ENCODE peak calls at places on chromosomes 6 and 20, in four cellular contexts. J is IMR-90, D is OCI-LY7, K is neural progenitor cell. L is an unnamed sample.

GRCh38 chr20:37516697-37517370 is 4.2 kb upstream of the NNAT start:
- DNase-seq in J (peak), D (no peak), K (no peak), L (no peak)

GRCh38 chr20:43667341-43668132 is 623 bp downstream of the MYBL2 start:
- DNase-seq in J (no peak), D (peak), K (peak), L (no peak)

GRCh38 chr20:840858-841567 is 7.5 kb downstream of the FAM110A start:
- DNase-seq in J (no peak), D (peak), K (peak), L (no peak)

GRCh38 chr20:63572788-63573738 is 976 bp downstream of the HELZ2 start:
- DNase-seq in J (no peak), D (no peak), K (peak), L (no peak)

GRCh38 chr6:169619650-169620049 is 82.2 kb downstream of the WDR27 start:
- DNase-seq in J (peak), D (no peak), K (peak), L (no peak)

GRCh38 chr6:44028767-44029166 is 98.5 kb downstream of the MRPL14 start:
- DNase-seq in J (no peak), D (no peak), K (no peak), L (no peak)

GRCh38 chr6:78324213-78324612 is 543.1 kb upstream of the IRAK1BP1 start:
- DNase-seq in J (no peak), D (no peak), K (no peak), L (no peak)

GRCh38 chr6:130229645-130230044 is 6.9 kb upstream of the SAMD3 start:
- DNase-seq in J (no peak), D (no peak), K (no peak), L (no peak)

GRCh38 chr6:128754658-128755256 is 128.2 kb upstream of the LAMA2 start:
- DNase-seq in J (no peak), D (no peak), K (no peak), L (no peak)

GRCh38 chr6:21593412-21593926 is at the start of gene SOX4:
- DNase-seq in J (peak), D (peak), K (peak), L (peak)

GRCh38 chr6:20542927-20543602 is 8.8 kb downstream of the CDKAL1 start:
- DNase-seq in J (peak), D (no peak), K (no peak), L (peak)

GRCh38 chr6:21999012-21999528 is 297.8 kb downstream of the PRL start:
- DNase-seq in J (peak), D (no peak), K (no peak), L (peak)

GRCh38 chr20:49812463-49813304 is at the start of gene SLC9A8:
- DNase-seq in J (peak), D (peak), K (peak), L (peak)

DNA sequence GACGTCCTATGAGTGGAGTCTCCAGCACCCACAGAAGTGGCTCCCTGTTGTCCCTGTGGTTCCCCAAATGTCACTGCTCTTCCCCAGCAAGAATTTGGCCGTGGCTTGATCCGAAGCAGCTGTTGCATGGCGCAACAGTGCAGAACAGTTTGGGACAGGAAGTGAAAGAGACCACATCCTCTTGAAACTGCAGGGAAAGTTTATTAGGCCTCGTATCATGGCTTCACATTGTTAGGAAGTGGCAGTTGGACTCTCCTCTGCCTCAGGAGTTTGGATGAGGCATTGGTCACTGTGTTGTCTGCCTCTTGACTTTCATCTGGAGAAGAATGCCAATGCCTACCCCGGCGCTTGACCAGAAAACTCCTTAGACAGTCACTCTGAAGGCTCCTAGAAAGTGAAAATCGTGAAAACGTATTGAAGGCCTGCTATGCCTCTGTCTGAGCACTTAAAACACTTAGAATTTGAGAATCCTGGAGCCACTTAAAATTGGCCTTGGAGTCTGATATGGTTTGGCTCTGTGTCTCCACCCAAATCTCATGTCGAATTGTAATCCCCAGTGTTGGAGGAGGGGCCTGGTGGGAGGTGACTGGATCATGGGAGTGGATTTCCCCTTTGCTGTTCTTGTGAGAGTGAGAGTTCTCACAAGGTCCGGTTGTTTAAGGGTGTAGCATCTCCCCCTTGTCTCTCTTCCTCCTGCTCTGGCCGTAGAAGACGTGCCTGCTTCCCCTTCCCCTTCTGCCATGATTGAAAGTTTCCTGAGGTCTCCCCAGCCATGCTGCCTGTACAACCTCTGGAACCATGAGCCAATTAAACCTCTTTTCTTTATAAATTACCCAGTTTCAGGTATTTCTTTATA is 334.9 kb upstream of the JARID2 start:
- DNase-seq in J (peak), D (peak), K (no peak), L (no peak)
- H2AFZ ChIP-seq in J (peak), D (peak), K (no peak), L (no peak)

GRCh38 chr6:125154184-125155135 is 887 bp downstream of the TPD52L1 start:
- DNase-seq in J (no peak), D (peak), K (peak), L (no peak)
- H3K4me3 ChIP-seq in J (peak), D (no peak), K (peak), L (peak)

GRCh38 chr6:105430685-105431084 is 27.8 kb upstream of the PREP start:
- DNase-seq in J (no peak), D (no peak), K (no peak), L (no peak)

GRCh38 chr6:105424177-105424783 is 21.4 kb upstream of the PREP start:
- DNase-seq in J (peak), D (peak), K (peak), L (peak)

GRCh38 chr6:105429676-105430075 is 26.8 kb upstream of the PREP start:
- DNase-seq in J (peak), D (no peak), K (no peak), L (no peak)

GRCh38 chr6:105431226-105431625 is 28.3 kb upstream of the PREP start:
- DNase-seq in J (peak), D (peak), K (peak), L (peak)

GRCh38 chr6:105428342-105428957 is 25.6 kb upstream of the PREP start:
- DNase-seq in J (peak), D (no peak), K (no peak), L (peak)
- H2AFZ ChIP-seq in J (peak), D (no peak), K (peak), L (peak)

GRCh38 chr6:111710439-111710838 is 104.8 kb upstream of the TRAF3IP2 start:
- DNase-seq in J (no peak), D (no peak), K (no peak), L (no peak)

GRCh38 chr6:111710911-111711310 is 105.2 kb upstream of the TRAF3IP2 start:
- DNase-seq in J (no peak), D (no peak), K (no peak), L (no peak)

GRCh38 chr6:111709201-111709600 is 103.5 kb upstream of the TRAF3IP2 start:
- DNase-seq in J (no peak), D (no peak), K (no peak), L (no peak)

GRCh38 chr6:111711476-111711875 is 105.8 kb upstream of the TRAF3IP2 start:
- DNase-seq in J (no peak), D (no peak), K (peak), L (peak)

DNA sequence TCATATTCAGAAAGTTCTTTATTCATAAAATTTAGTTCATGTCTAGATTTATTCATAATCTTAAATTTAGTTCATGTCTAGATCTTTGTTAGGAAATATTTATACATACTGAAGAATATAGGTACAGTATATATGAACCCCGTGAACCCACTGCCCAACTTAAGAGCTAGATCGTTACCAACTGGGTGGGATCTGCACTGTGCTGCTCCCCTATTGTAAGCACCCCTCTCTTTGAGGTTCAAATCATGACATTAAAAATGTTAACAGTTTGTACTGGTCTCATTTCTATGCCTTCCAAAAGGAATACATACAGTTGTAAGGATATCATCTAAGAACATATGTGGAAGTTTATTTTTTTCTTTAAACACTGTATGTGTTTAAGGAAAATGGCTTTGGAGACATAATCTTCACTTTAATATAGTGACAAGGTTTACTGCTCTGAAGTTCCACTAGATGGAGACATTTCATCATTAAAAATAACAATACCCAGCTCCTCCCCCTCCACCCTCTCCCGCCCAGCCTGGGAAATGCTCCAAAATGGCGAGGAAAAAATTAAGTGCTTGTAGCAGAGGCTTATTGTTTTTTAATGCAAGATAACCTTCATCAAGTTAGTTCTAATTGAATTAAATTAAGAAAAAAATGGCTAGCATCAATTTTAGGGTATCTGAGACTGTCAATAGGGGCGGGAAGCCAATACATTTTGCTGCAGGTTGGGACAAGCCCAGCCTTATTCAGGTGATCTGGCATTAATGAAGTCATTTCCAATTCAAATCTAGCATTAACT is 104.1 kb upstream of the TRAF3IP2 start:
- DNase-seq in J (peak), D (peak), K (peak), L (peak)
- H3K4me3 ChIP-seq in J (no peak), D (no peak), K (no peak), L (no peak)

L was measured in endothelial cell of umbilical vein.